ENCODE peak calls at places on chromosome 15, in five cellular contexts. O, M, C, U and P are unnamed samples.

GRCh38 chr15:52483712-52484111 is 45.0 kb downstream of the MYO5A start:
- DNase-seq in O (no peak), M (no peak), C (no peak), U (peak), P (no peak)

GRCh38 chr15:48555244-48555804 is 90.2 kb downstream of the FBN1 start:
- DNase-seq in O (no peak), M (peak), C (no peak), U (peak), P (no peak)

GRCh38 chr15:78179286-78179840 is 30.2 kb downstream of the IDH3A start:
- DNase-seq in O (no peak), M (no peak), C (no peak), U (no peak), P (no peak)

GRCh38 chr15:27365441-27365840 is 394.5 kb downstream of the GABRG3 start:
- DNase-seq in O (peak), M (no peak), C (no peak), U (no peak), P (no peak)

GRCh38 chr15:40456738-40457137 is 14.0 kb upstream of the CHST14 start:
- DNase-seq in O (no peak), M (no peak), C (no peak), U (no peak), P (no peak)

GRCh38 chr15:29037997-29038700 is 152.4 kb downstream of the APBA2 start:
- DNase-seq in O (no peak), M (peak), C (no peak), U (no peak), P (no peak)

GRCh38 chr15:39154776-39155175 is 426.1 kb upstream of the THBS1 start:
- DNase-seq in O (no peak), M (no peak), C (no peak), U (peak), P (no peak)

GRCh38 chr15:25960273-25960672 is 97.1 kb upstream of the ATP10A start:
- DNase-seq in O (no peak), M (no peak), C (no peak), U (no peak), P (no peak)

GRCh38 chr15:95558916-95559315 is 771.6 kb upstream of the NR2F2 start:
- DNase-seq in O (no peak), M (no peak), C (no peak), U (peak), P (no peak)

GRCh38 chr15:96585634-96586386 is 255.3 kb downstream of the NR2F2 start:
- DNase-seq in O (no peak), M (no peak), C (no peak), U (peak), P (no peak)

GRCh38 chr15:58038426-58039106 is 26.9 kb downstream of the ALDH1A2 start:
- DNase-seq in O (peak), M (no peak), C (no peak), U (peak), P (no peak)